ENCODE peak calls at places on chromosome 20, in ten cellular contexts. O is astrocyte of the spinal cord; F is heart right ventricle; Y is AG04449; L is PC-9; I is A549; U is epithelial cell of esophagus; A is GM23338; K is CD4-positive, CD25-positive, alpha-beta regulatory T cell; J is pancreas. B is an unnamed sample.

GRCh38 chr20:57080796-57081195 is 185.6 kb downstream of the BMP7 start:
- DNase-seq in L (peak; percentile 64), K (no peak), U (no peak), F (no peak), A (no peak), J (no peak), Y (no peak), O (peak; percentile 45), I (peak; percentile 33), B (no peak)

GRCh38 chr20:9241232-9241692 is 172.4 kb downstream of the PLCB4 start:
- DNase-seq in A (no peak), J (no peak), U (peak; percentile 69), O (peak; percentile 90), I (peak; percentile 39), K (no peak), Y (peak; percentile 23), L (peak; percentile 93), F (no peak), B (no peak)

GRCh38 chr20:63434599-63435378 is 37.7 kb downstream of the KCNQ2 start:
- DNase-seq in F (peak; percentile 23), U (peak; percentile 6), L (peak; percentile 52), I (peak; percentile 87), O (peak; percentile 13), A (peak; percentile 96), K (peak; percentile 59), J (no peak), Y (no peak), B (no peak)

GRCh38 chr20:58327211-58327610 is 17.7 kb downstream of the RAB22A start:
- DNase-seq in U (no peak), F (no peak), Y (no peak), K (no peak), L (no peak), A (no peak), J (no peak), I (no peak), O (no peak), B (no peak)

GRCh38 chr20:57558614-57559285 is 2.2 kb upstream of the PCK1 start:
- DNase-seq in L (no peak), I (no peak), O (no peak), A (no peak), J (no peak), U (no peak), F (no peak), Y (no peak), K (no peak), B (peak; percentile 79)

GRCh38 chr20:20888273-20888656 is 175.8 kb upstream of the RALGAPA2 start:
- DNase-seq in I (no peak), O (no peak), Y (no peak), K (no peak), A (no peak), U (no peak), J (no peak), F (no peak), L (no peak), B (no peak)

GRCh38 chr20:39195495-39196129 is 233.5 kb downstream of the DHX35 start:
- DNase-seq in F (no peak), J (no peak), A (peak; percentile 34), Y (no peak), K (no peak), U (no peak), O (no peak), L (no peak), I (no peak), B (no peak)

GRCh38 chr20:35436175-35436568 is 1.9 kb downstream of the GDF5 start:
- DNase-seq in J (no peak), L (no peak), A (no peak), F (no peak), Y (no peak), U (no peak), K (no peak), O (no peak), I (no peak), B (no peak)

GRCh38 chr20:13220194-13220856 is 749 bp upstream of the ISM1 start:
- DNase-seq in O (peak; percentile 23), K (no peak), Y (no peak), F (peak; percentile 53), I (peak; percentile 65), U (peak; percentile 49), A (peak; percentile 87), J (peak; percentile 64), L (no peak), B (peak; percentile 56)

GRCh38 chr20:13222319-13222716 is 1.2 kb downstream of the ISM1 start:
- DNase-seq in K (no peak), U (no peak), I (no peak), O (no peak), A (peak; percentile 44), F (no peak), J (no peak), Y (no peak), L (no peak), B (no peak)

GRCh38 chr20:13221673-13222318 is 722 bp downstream of the ISM1 start:
- DNase-seq in Y (no peak), K (peak; percentile 36), O (peak; percentile 63), A (peak; percentile 83), I (peak; percentile 73), U (peak; percentile 85), L (peak; percentile 43), F (no peak), J (peak; percentile 59), B (no peak)

GRCh38 chr20:13220857-13221297 is at the start of gene ISM1:
- DNase-seq in O (peak; percentile 7), A (peak; percentile 30), F (no peak), L (no peak), U (peak; percentile 23), Y (no peak), J (peak; percentile 48), K (peak; percentile 8), I (peak; percentile 32), B (no peak)

GRCh38 chr20:13221313-13221672 is 219 bp downstream of the ISM1 start:
- DNase-seq in L (no peak), O (no peak), F (no peak), Y (no peak), J (no peak), K (no peak), U (no peak), A (no peak), I (no peak), B (no peak)
- H3K4me3 ChIP-seq in L (peak overlapping the region; percentile 69), O (peak overlapping the region; percentile 5), F (no peak overlapping the region), Y (peak overlapping the region; percentile 48), J (peak overlapping the region; percentile 58), K (no peak overlapping the region), U (peak overlapping the region; percentile 48), A (peak overlapping the region; percentile 86), I (peak overlapping the region; percentile 86), B (peak overlapping the region; percentile 74)

GRCh38 chr20:443223-443793 is 19.0 kb downstream of the TBC1D20 start:
- DNase-seq in I (no peak), U (no peak), A (no peak), L (no peak), Y (no peak), O (no peak), F (no peak), J (no peak), K (no peak), B (no peak)
- H3K4me3 ChIP-seq in I (no peak overlapping the region), U (no peak overlapping the region), A (no peak overlapping the region), L (no peak overlapping the region), Y (no peak overlapping the region), O (no peak overlapping the region), F (no peak overlapping the region), J (no peak overlapping the region), K (no peak overlapping the region), B (no peak overlapping the region)

GRCh38 chr20:37403107-37404033 is 57.4 kb downstream of the SRC start:
- DNase-seq in F (no peak), O (no peak), Y (no peak), I (no peak), K (no peak), J (no peak), U (no peak), A (no peak), L (no peak), B (no peak)
- H3K4me3 ChIP-seq in F (no peak overlapping the region), O (no peak overlapping the region), Y (no peak overlapping the region), I (no peak overlapping the region), K (no peak overlapping the region), J (no peak overlapping the region), U (no peak overlapping the region), A (no peak overlapping the region), L (no peak overlapping the region), B (no peak overlapping the region)

GRCh38 chr20:53657289-53657678 is 63.6 kb upstream of the ZNF217 start:
- DNase-seq in J (no peak), U (no peak), A (no peak), O (no peak), K (no peak), Y (no peak), I (no peak), L (no peak), F (no peak), B (no peak)

GRCh38 chr20:53658327-53658726 is 64.7 kb upstream of the ZNF217 start:
- DNase-seq in O (no peak), J (no peak), F (no peak), Y (no peak), K (no peak), U (no peak), I (no peak), L (no peak), A (no peak), B (no peak)

GRCh38 chr20:53658973-53659372 is 65.3 kb upstream of the ZNF217 start:
- DNase-seq in K (no peak), L (no peak), F (no peak), U (peak; percentile 59), A (no peak), I (no peak), J (no peak), Y (no peak), O (no peak), B (no peak)

GRCh38 chr20:53656653-53657288 is 63.1 kb upstream of the ZNF217 start:
- DNase-seq in U (peak; percentile 46), Y (peak; percentile 62), L (peak; percentile 77), F (no peak), I (no peak), K (no peak), J (no peak), A (no peak), O (peak; percentile 58), B (no peak)

DNA sequence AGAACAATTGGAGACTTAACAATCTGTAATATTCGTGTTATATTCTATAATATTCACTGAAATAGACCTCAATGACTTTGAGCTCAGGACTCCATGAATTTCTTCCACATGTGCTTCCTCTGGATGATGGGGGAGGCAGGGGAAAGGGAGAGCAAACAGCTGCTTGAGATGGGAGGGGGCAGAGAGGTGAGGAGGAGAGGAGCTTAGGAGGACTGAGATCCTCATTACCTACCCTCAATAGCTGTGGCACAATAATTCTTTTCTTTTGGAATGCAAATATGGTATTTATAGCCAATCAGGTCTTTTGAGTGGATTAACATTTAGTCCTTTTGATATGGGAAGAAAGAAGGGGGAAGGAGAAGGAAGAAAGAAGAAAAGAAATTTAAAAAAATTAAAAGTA is 64.1 kb upstream of the ZNF217 start:
- DNase-seq in K (no peak), I (no peak), Y (no peak), J (no peak), O (no peak), F (no peak), U (no peak), L (no peak), A (peak; percentile 48), B (no peak)
- H3K4me3 ChIP-seq in K (no peak overlapping the region), I (no peak overlapping the region), Y (no peak overlapping the region), J (no peak overlapping the region), O (no peak overlapping the region), F (no peak overlapping the region), U (no peak overlapping the region), L (no peak overlapping the region), A (no peak overlapping the region), B (no peak overlapping the region)

B was measured in Peyer's patch.